ENCODE peak calls at places on chromosomes 7 and 10, in four cellular contexts. S, Z, P and I are unnamed samples.

GRCh38 chr7:93920496-93921189 is 892 bp upstream of the GNG11 start:
- DNase-seq in S (no peak), Z (no peak), P (no peak), I (no peak)

GRCh38 chr7:30974605-30975256 is 11.0 kb downstream of the GHRHR start:
- DNase-seq in S (peak), Z (no peak), P (no peak), I (no peak)

GRCh38 chr10:114548662-114549061 is 109.4 kb downstream of the ABLIM1 start:
- DNase-seq in S (peak), Z (no peak), P (no peak), I (no peak)

GRCh38 chr10:28077889-28078288 is 79.0 kb upstream of the ODAD2 start:
- DNase-seq in S (peak), Z (no peak), P (no peak), I (peak)

GRCh38 chr10:7945025-7945424 is 109.5 kb upstream of the GATA3 start:
- DNase-seq in S (peak), Z (no peak), P (no peak), I (no peak)

GRCh38 chr7:91837397-91838070 is 43.0 kb downstream of the MTERF1 start:
- DNase-seq in S (no peak), Z (no peak), P (no peak), I (no peak)

GRCh38 chr7:1947586-1948217 is 277.6 kb downstream of the ELFN1 start:
- DNase-seq in S (no peak), Z (no peak), P (no peak), I (no peak)

GRCh38 chr7:108246227-108246837 is 116.2 kb upstream of the LAMB4 start:
- DNase-seq in S (peak), Z (no peak), P (no peak), I (peak)

GRCh38 chr7:10789170-10789569 is 184.5 kb upstream of the PHF14 start:
- DNase-seq in S (peak), Z (no peak), P (no peak), I (no peak)

GRCh38 chr10:87740232-87740631 is 77.8 kb downstream of the ATAD1 start:
- DNase-seq in S (peak), Z (no peak), P (no peak), I (peak)